ENCODE peak calls at places on chromosome 3, in six cellular contexts. E is activated naive CD4-positive, alpha-beta T cell treated with anti-CD3 and anti-CD28 coated beads for 36 hours; W is smooth muscle cell of the brain vasculature; A is small intestine; M is stimulated activated CD8-positive, alpha-beta memory T cell treated with anti-CD3 and anti-CD28 coated beads, Interleukin-7, amount 100 ng/mL, for 48 hours; C is T-helper 2 cell. I is an unnamed sample.

GRCh38 chr3:56185827-56186226 is 282.4 kb downstream of the ERC2 start:
- DNase-seq in M (no peak), A (no peak), W (no peak), C (no peak), E (no peak), I (no peak)

GRCh38 chr3:196499061-196499460 is 4.5 kb downstream of the RNF168 start:
- DNase-seq in A (no peak), E (no peak), M (no peak), C (no peak), W (no peak), I (no peak)

GRCh38 chr3:155093261-155093660 is 13.1 kb downstream of the MME start:
- DNase-seq in E (no peak), M (no peak), C (no peak), W (no peak), A (no peak), I (no peak)

GRCh38 chr3:99716463-99716995 is 78.1 kb downstream of the COL8A1 start:
- DNase-seq in W (no peak), E (no peak), A (no peak), M (no peak), C (no peak), I (no peak)

GRCh38 chr3:136898954-136899353 is 36.9 kb downstream of the NCK1 start:
- DNase-seq in C (no peak), M (no peak), A (no peak), E (no peak), W (no peak), I (no peak)

GRCh38 chr3:150348500-150348899 is 59.6 kb upstream of the TSC22D2 start:
- DNase-seq in M (no peak), C (no peak), A (peak; percentile 72), W (no peak), E (peak; percentile 28), I (no peak)

GRCh38 chr3:156751461-156752025 is 74.6 kb upstream of the LEKR1 start:
- DNase-seq in M (no peak), E (no peak), W (peak; percentile 71), C (no peak), A (no peak), I (no peak)

GRCh38 chr3:120678331-120678845 is 3.7 kb downstream of the HGD start:
- DNase-seq in A (peak; percentile 90), C (peak; percentile 5), M (no peak), E (peak; percentile 6), W (peak; percentile 47), I (no peak)

GRCh38 chr3:185978516-185978915 is 40.7 kb upstream of the TRA2B start:
- DNase-seq in W (no peak), A (no peak), C (no peak), E (no peak), M (no peak), I (no peak)

GRCh38 chr3:151346292-151346691 is 16.9 kb upstream of the P2RY13 start:
- DNase-seq in C (no peak), M (no peak), W (no peak), A (no peak), E (no peak), I (no peak)

GRCh38 chr3:42489116-42489936 is 13.1 kb upstream of the VIPR1 start:
- DNase-seq in W (no peak), E (no peak), C (no peak), A (no peak), M (no peak), I (no peak)

GRCh38 chr3:11059090-11059798 is 66.7 kb downstream of the SLC6A1 start:
- DNase-seq in C (peak; percentile 36), W (peak; percentile 39), A (peak; percentile 48), E (peak; percentile 70), M (peak; percentile 13), I (peak; percentile 25)

I was measured in germinal center.